ENCODE peak calls at places on chromosome 9, in four cellular contexts. Y, H, M and G are unnamed samples.

GRCh38 chr9:16540996-16541668 is 329.3 kb downstream of the BNC2 start:
- DNase-seq in H (no peak), M (no peak), Y (no peak), G (no peak)

GRCh38 chr9:100674419-100675122 is 96.7 kb downstream of the CAVIN4 start:
- DNase-seq in H (no peak), Y (no peak), M (no peak), G (no peak)

GRCh38 chr9:100575765-100576368 is 2.0 kb upstream of the CAVIN4 start:
- DNase-seq in H (no peak), M (no peak), Y (no peak), G (no peak)

GRCh38 chr9:706606-707451 is 134.7 kb upstream of the DMRT1 start:
- DNase-seq in H (peak; percentile 55), Y (peak; percentile 91), M (peak; percentile 92), G (peak; percentile 84)

GRCh38 chr9:89676281-89676680 is 71.5 kb downstream of the GADD45G start:
- DNase-seq in M (no peak), H (peak; percentile 77), Y (no peak), G (peak; percentile 90)

GRCh38 chr9:134783699-134784039 is 96.9 kb upstream of the FCN2 start:
- DNase-seq in Y (no peak), M (no peak), H (no peak), G (no peak)

GRCh38 chr9:27094640-27095039 is 14.4 kb upstream of the TEK start:
- DNase-seq in H (no peak), Y (no peak), M (no peak), G (no peak)

GRCh38 chr9:115891929-115892328 is 261.7 kb upstream of the PAPPA start:
- DNase-seq in H (no peak), M (no peak), Y (no peak), G (no peak)

GRCh38 chr9:124947727-124948391 is 7.0 kb upstream of the GOLGA1 start:
- DNase-seq in Y (no peak), H (no peak), M (no peak), G (no peak)

GRCh38 chr9:74887041-74887980 is at the start of gene TRPM6:
- DNase-seq in M (peak; percentile 95), Y (peak; percentile 92), H (peak; percentile 84), G (peak; percentile 92)

GRCh38 chr9:86546712-86547111 is 192.5 kb upstream of the TUT7 start:
- DNase-seq in H (no peak), M (no peak), Y (no peak), G (no peak)

GRCh38 chr9:27341545-27342294 is 44.8 kb upstream of the EQTN start:
- DNase-seq in Y (no peak), M (no peak), H (peak; percentile 42), G (no peak)

GRCh38 chr9:84778537-84778936 is 109.0 kb downstream of the NTRK2 start:
- DNase-seq in M (no peak), H (no peak), Y (no peak), G (no peak)

GRCh38 chr9:78714591-78714990 is 417.7 kb downstream of the PSAT1 start:
- DNase-seq in H (no peak), Y (no peak), M (no peak), G (no peak)

GRCh38 chr9:118183571-118183970 is 479.4 kb downstream of the TLR4 start:
- DNase-seq in Y (no peak), H (no peak), M (no peak), G (no peak)

GRCh38 chr9:34826999-34827538 is 117.1 kb upstream of the CCL21 start:
- DNase-seq in M (no peak), Y (no peak), H (no peak), G (no peak)

GRCh38 chr9:93968451-93969327 is 13.5 kb upstream of the BARX1 start:
- DNase-seq in M (no peak), H (no peak), Y (no peak), G (no peak)

GRCh38 chr9:93967020-93967803 is 12.1 kb upstream of the BARX1 start:
- DNase-seq in H (no peak), M (no peak), Y (peak; percentile 52), G (no peak)

GRCh38 chr9:93963969-93964368 is 8.8 kb upstream of the BARX1 start:
- DNase-seq in Y (no peak), M (no peak), H (no peak), G (no peak)

GRCh38 chr9:93964685-93965084 is 9.5 kb upstream of the BARX1 start:
- DNase-seq in H (no peak), Y (no peak), M (no peak), G (no peak)

DNA sequence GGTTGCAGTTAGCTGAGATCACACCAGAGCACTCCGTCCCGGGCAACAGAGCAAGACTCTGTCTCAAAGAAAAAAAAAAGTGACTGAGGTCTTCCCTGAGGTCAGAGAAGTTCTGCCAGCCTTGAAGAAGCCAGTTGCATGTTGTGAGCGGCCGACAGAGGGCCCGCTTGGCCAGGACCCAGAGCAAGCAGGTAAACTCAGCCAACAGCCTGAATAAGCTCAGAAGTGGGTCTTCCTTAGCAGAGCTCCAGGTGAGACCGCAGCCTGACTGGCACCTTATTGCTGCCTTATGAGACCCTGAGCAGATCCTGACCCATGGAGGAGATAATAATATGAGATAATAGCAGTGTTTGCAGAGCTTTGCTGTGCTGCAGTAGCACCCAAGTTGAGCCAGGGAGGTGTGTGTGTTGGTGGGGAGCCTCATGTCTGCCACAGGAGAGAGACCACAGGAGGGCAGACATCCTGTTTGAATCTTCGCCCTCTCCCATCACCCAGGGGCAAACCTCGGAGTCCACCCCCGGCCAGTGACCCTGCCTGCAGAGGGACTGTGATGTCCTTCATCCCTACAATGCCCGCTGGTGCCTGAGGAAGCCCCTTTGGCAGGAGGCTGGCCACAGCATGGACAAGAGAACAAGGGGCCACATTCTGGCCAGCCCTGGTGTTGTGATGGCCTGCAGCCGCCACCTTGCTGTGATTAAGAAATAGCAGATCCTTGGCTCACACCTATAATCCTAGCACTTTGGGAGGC is 10.8 kb upstream of the BARX1 start:
- DNase-seq in M (no peak), Y (no peak), H (no peak), G (no peak)
- H3K4me3 ChIP-seq in M (no peak overlapping the region), Y (no peak overlapping the region), H (no peak overlapping the region), G (no peak overlapping the region)

DNA sequence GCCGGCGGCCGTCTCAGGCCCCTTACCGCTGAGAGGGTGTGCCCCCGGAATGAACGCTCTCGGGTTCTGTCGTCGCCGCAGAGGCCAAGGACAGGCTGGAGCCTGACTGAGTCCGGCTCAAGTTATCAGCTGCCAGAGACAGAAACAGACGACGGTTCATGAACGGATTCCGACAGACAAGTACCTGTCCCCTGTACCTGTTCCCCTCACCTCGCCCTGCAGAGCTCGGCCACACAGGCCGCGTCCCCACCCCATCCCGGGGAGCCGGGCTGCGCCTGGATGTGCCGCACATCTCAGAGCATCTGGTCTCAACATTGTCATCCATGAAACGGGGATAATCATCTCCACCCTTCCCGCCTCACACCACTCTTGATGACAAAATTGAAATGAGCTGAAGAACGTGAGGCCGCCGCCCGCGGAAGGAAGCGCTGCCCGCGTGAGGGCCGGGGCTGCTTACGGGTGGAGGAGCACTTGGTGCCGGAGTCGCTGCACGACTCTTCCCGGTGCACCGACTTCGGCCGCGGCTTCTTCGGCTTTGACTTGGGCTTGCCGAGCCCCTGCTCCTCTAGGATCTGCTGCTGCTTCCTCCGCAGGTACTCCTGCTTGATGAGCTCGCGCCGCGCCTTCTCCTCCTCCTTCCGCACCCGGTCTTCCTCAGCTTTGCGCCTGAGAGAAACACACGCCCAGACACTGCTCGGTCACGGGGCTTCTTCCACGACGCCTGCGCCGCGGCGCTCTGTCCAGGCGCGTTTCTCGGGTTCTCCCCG is 89.2 kb downstream of the CAMSAP1 start:
- DNase-seq in Y (no peak), H (no peak), M (peak; percentile 42), G (peak; percentile 52)
- H3K36me3 ChIP-seq in Y (peaks cover 22% of the 10 kb centered on the region), H (peaks cover 5% of the 10 kb centered on the region), M (peaks cover 90% of the 10 kb centered on the region), G (peaks cover 100% of the 10 kb centered on the region)

DNA sequence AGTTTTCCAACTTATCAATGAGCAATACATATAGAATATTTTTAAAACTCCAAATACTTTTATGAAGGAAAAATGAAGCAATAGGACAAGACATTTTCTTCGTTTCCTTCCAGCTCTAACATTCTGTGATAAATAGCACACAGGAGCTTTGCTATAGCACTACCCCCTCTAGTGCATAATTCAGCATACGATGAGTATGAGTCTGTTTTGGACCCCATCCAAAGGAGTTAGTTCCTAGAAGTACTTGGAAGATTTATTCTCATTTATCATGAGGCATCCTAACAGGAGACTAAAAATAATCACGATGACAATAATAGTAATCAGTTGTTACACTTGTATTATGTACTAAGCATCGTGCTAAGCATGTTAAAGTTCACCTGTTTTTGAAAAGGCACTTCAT is 1061.3 kb upstream of the DMAC1 start:
- DNase-seq in M (no peak), H (no peak), Y (no peak), G (no peak)
- TF ChIP-seq CTCF in M (no peak), H (no peak), Y (no peak), G (no peak)

GRCh38 chr9:131625848-131626670 is 80.7 kb downstream of the PRRT1B start:
- DNase-seq in M (peak; percentile 72), Y (peak; percentile 64), H (no peak), G (no peak)
- H3K4me3 ChIP-seq in M (no peak overlapping the region), Y (no peak overlapping the region), H (no peak overlapping the region), G (no peak overlapping the region)

DNA sequence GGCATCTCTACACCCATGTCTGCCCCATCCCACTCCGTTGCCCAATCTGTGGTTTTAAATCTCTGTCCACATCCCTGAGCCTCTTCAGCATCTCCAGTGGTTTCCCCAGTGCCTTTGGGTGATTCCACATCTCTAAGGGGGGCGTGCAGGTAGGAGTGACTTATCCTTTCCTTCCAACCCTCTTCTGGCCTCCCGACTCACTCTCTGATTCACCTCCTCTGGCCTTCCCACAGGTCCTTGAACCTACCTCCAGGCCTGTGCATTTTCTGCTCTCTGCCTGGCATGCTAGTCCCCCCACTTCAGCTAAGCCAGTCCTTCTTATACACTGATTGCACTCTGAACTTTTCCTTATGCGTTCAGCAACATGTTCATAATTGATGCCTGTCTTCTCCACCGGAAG is 99.0 kb downstream of the RALGPS1 start:
- DNase-seq in H (no peak), Y (no peak), M (no peak), G (no peak)
- H3K36me3 ChIP-seq in H (no peaks in the 10 kb centered on the region), Y (no peaks in the 10 kb centered on the region), M (no peaks in the 10 kb centered on the region), G (no peaks in the 10 kb centered on the region)

GRCh38 chr9:4243113-4243512 is 56.8 kb downstream of the GLIS3 start:
- DNase-seq in M (no peak), H (no peak), Y (no peak), G (no peak)
- TF ChIP-seq CTCF in M (no peak), H (no peak), Y (no peak), G (no peak)

GRCh38 chr9:22056402-22056801 is 47.3 kb upstream of the CDKN2B start:
- DNase-seq in M (no peak), H (no peak), Y (no peak), G (no peak)
- H3K4me3 ChIP-seq in M (no peak overlapping the region), H (no peak overlapping the region), Y (no peak overlapping the region), G (no peak overlapping the region)